ENCODE peak calls at places on chromosomes 4 and X, in four cellular contexts. C, E, R and X are unnamed samples.
A peak's percentile ranks its signal among the peaks of the same experiment; 100 is the strongest.

GRCh38 chr4:25484243-25484721 is 107.2 kb downstream of the ANAPC4 start:
- DNase-seq in C (no peak), E (no peak), R (no peak), X (no peak)

GRCh38 chrX:47112316-47112954 is 32.1 kb downstream of the NDUFB11 start:
- DNase-seq in R (no peak), E (peak; percentile 4), C (no peak), X (no peak)

GRCh38 chrX:136200466-136200865 is 50.7 kb downstream of the MAP7D3 start:
- DNase-seq in C (no peak), E (no peak), R (no peak), X (peak; percentile 0)

GRCh38 chr4:83241132-83241531 is 43.5 kb downstream of the COQ2 start:
- DNase-seq in E (no peak), R (no peak), C (no peak), X (no peak)

GRCh38 chr4:110163327-110164070 is 34.9 kb downstream of the ELOVL6 start:
- DNase-seq in R (no peak), E (no peak), C (no peak), X (peak; percentile 67)

GRCh38 chr4:149293233-149293632 is 522.4 kb downstream of the IQCM start:
- DNase-seq in R (no peak), E (no peak), C (no peak), X (no peak)

GRCh38 chr4:14143892-14144291 is 516.4 kb upstream of the BOD1L1 start:
- DNase-seq in C (no peak), E (no peak), R (no peak), X (no peak)

GRCh38 chrX:49137492-49137891 is 14.0 kb upstream of the GPKOW start:
- DNase-seq in C (no peak), R (no peak), E (no peak), X (no peak)

GRCh38 chrX:150621652-150622051 is 53.2 kb downstream of the MTM1 start:
- DNase-seq in E (no peak), C (no peak), R (no peak), X (no peak)

GRCh38 chrX:50988649-50989048 is 78.1 kb downstream of the BMP15 start:
- DNase-seq in R (no peak), C (no peak), E (peak; percentile 4), X (peak; percentile 23)

GRCh38 chrX:14497184-14497666 is 32.1 kb upstream of the GLRA2 start:
- DNase-seq in E (no peak), R (no peak), C (no peak), X (no peak)

GRCh38 chr4:128516568-128516967 is 229.0 kb upstream of the PGRMC2 start:
- DNase-seq in R (no peak), E (no peak), C (no peak), X (peak; percentile 57)

GRCh38 chrX:114127005-114127404 is 456.9 kb upstream of the HTR2C start:
- DNase-seq in C (no peak), R (no peak), E (no peak), X (no peak)

GRCh38 chr4:156290811-156291210 is 337.1 kb upstream of the CTSO start:
- DNase-seq in E (no peak), R (no peak), C (no peak), X (no peak)

GRCh38 chr4:52996261-52997131 is 134.4 kb downstream of the RASL11B start:
- DNase-seq in R (no peak), E (no peak), C (peak; percentile 40), X (no peak)
- TF ChIP-seq POLR2A in R (no peak), E (no peak), C (no peak), X (no peak)

DNA sequence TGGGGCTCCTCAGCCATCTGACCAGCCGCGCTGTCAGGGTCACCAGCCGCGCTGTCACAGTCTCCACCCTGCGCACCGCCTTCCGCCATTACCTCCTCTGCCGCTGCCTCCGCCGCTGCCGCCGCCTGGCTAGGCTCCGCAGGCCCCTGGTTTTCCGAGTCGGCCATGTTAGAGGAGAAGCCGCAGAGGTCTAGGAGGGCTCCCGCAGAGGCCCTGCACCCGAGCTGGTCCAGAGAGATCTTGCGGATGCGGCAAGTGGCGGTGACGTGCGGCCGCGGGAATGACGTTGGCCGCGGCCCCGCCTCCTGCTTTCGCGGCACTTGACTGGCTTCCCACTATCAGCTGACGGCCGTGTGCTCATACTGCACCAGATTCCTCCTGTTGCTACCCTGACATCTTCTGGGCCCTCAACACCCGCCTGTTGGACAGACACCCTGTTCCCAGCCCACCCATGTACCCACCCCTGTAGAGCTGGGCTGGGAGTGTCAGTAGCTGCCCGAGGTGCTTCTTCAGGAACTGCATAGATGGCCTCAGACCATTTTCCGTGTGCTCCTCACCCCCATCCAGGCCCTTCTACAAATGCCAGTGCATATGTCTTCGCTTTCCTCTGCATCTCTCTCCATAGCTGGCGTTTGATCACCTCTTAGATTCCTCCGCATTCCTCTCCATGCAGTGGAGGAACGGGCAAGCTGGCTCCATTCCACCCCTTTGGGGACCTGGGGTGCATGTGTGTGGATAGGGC is at the start of gene NAP1L5:
- DNase-seq in R (peak; percentile 83), C (peak; percentile 42), E (peak; percentile 34), X (peak; percentile 86)
- TF ChIP-seq POLR2A in R (peak; percentile 62), C (no peak), E (peak; percentile 43), X (peak; percentile 57)

GRCh38 chr4:184268574-184269160 is 51.0 kb upstream of the ENPP6 start:
- DNase-seq in E (no peak), C (no peak), R (no peak), X (peak; percentile 67)

GRCh38 chr4:184265566-184266351 is 48.1 kb upstream of the ENPP6 start:
- DNase-seq in E (no peak), R (no peak), C (no peak), X (peak; percentile 24)

GRCh38 chr4:184269879-184270430 is 52.3 kb upstream of the ENPP6 start:
- DNase-seq in E (no peak), R (no peak), C (no peak), X (no peak)

GRCh38 chr4:184267206-184267608 is 49.5 kb upstream of the ENPP6 start:
- DNase-seq in E (no peak), R (no peak), C (no peak), X (peak; percentile 39)

GRCh38 chr4:184267673-184268573 is 50.2 kb upstream of the ENPP6 start:
- DNase-seq in C (peak; percentile 41), R (no peak), E (no peak), X (peak; percentile 81)
- TF ChIP-seq POLR2A in C (no peak), R (no peak), E (no peak), X (peak; percentile 59)

GRCh38 chrX:15674899-15675489 is 10.4 kb upstream of the CLTRN start:
- DNase-seq in C (peak; percentile 90), R (peak; percentile 88), E (peak; percentile 86), X (peak; percentile 95)
- TF ChIP-seq POLR2A in C (peak; percentile 59), R (peak; percentile 40), E (no peak), X (peak; percentile 90)

DNA sequence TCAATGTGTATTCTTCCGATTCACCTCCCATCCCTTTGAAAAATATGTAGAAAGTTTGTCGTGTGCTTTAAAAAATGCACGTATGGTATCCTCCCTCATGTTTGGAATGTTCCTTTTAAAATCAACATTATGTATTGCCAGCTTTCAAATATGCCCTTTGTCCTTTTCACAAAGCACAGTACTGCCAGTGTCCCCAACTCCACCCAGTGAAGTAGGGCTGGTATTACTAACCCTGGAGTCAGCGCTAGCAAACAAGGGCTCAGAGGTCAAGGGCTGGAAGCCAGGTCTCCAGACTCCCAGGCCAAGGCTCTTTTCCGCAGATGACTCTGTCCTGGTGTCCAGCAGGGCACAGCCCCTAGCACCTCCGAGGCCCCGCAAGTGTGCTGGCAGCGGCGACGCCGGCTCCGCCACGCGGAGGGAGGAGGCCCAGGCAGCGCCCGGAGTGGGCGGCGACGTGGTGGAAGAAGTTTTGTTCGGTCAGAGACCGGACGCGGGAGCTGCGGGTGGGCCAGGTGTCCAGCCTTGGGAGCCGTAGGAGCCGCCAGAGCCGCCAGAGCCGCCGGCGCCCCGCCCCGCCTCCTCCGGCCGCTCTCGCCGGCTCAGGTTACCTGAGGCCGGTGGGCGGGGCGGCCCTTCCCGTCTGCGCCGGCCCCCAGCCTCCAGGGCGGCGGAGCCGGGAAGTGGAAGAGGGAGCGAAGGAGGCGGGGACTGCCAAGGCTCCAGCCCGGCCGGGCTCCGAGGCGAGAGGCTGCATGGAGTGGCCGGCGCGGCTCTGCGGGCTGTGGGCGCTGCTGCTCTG is at the start of gene IL13RA1:
- DNase-seq in E (peak; percentile 74), C (peak; percentile 47), R (peak; percentile 88), X (peak; percentile 3)
- TF ChIP-seq POLR2A in E (peak; percentile 75), C (no peak), R (peak; percentile 56), X (no peak)

DNA sequence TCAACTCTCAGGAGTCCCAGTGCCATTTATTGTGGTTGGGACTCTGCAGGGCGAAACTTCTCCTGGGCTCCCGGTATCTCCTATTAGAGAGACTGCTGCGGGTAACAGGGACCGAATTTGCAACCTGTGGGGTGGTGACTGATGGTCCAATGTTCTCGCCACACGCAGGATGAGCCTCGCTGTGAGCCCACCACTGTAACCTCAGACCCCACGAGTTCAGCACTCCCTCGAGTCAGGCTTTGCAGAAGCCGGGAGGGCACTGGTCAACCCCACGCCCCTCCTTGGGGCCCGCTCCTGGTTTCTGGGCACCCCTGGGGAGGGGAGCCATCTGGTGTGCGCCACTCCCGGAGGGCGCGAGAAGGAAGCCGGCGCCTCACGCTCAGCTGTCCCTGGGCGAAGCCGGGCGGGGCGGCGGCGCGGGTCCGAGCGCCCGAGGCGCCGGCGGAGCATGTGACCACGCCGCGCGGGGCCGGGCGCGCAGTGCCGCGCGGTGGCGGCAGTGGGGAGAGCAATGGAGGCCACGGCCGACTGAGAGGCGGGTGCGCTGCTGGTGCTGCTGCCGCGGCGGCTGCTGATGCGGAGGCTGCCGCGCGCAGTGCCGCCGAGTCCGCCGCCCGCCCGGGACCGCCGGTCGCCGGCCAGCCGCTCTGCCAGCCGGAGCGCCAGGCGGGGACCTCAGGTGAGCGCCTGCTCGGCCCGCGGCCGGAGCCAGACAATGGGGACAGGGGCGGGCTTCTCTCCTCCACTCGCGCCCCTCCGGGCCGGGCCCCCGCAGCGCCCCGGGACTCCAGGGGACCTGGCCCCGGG is 100.1 kb downstream of the CEP135 start:
- DNase-seq in E (peak; percentile 10), C (peak; percentile 15), R (peak; percentile 79), X (peak; percentile 90)
- TF ChIP-seq POLR2A in E (no peak), C (no peak), R (no peak), X (peak; percentile 57)

GRCh38 chrX:154484255-154485149 is 1.9 kb downstream of the UBL4A start:
- DNase-seq in C (no peak), R (peak; percentile 42), E (no peak), X (peak; percentile 90)

GRCh38 chrX:154481911-154482601 is 3.0 kb upstream of the LAGE3 start:
- DNase-seq in E (no peak), R (no peak), C (no peak), X (no peak)

GRCh38 chrX:154485150-154486051 is 1.0 kb downstream of the UBL4A start:
- DNase-seq in R (peak; percentile 62), C (no peak), E (no peak), X (no peak)

GRCh38 chrX:154482786-154483185 is 3.6 kb downstream of the UBL4A start:
- DNase-seq in R (no peak), E (no peak), C (no peak), X (no peak)

GRCh38 chrX:154483325-154483724 is 3.1 kb downstream of the UBL4A start:
- DNase-seq in C (no peak), E (no peak), R (no peak), X (no peak)
- TF ChIP-seq POLR2A in C (no peak), E (no peak), R (no peak), X (peak; percentile 39)